ENCODE peak calls at places on chromosome 12, in six cellular contexts. G is HCT116, X is H1, I is K562, W is GM12878, C is HepG2. Q is an unnamed sample.
A peak's percentile ranks its signal among the peaks of the same experiment; 100 is the strongest.

GRCh38 chr12:75561921-75562320 is 50.5 kb upstream of the KRR1 start:
- DNase-seq in C (no peak), W (no peak), I (no peak), X (no peak), G (no peak), Q (no peak)

GRCh38 chr12:76375939-76376338 is 27.7 kb upstream of the BBS10 start:
- DNase-seq in G (no peak), X (no peak), I (no peak), C (peak; percentile 9), W (no peak), Q (no peak)

GRCh38 chr12:50932787-50933280 is 19.5 kb upstream of the HIGD1C start:
- DNase-seq in C (peak; percentile 89), I (no peak), G (no peak), X (no peak), W (no peak), Q (no peak)

GRCh38 chr12:96261557-96261956 is 67.4 kb downstream of the ELK3 start:
- DNase-seq in I (no peak), X (no peak), W (no peak), C (no peak), G (no peak), Q (no peak)

GRCh38 chr12:75635606-75636444 is 124.4 kb upstream of the KRR1 start:
- DNase-seq in X (no peak), W (no peak), I (peak; percentile 28), C (peak; percentile 97), G (peak; percentile 99), Q (no peak)

GRCh38 chr12:88855301-88855700 is 275.0 kb upstream of the KITLG start:
- DNase-seq in W (no peak), C (no peak), X (no peak), G (no peak), I (no peak), Q (no peak)

GRCh38 chr12:46382974-46383653 is 10.5 kb upstream of the SLC38A2 start:
- DNase-seq in I (peak; percentile 88), G (peak; percentile 94), X (peak; percentile 93), W (peak; percentile 81), C (peak; percentile 93), Q (peak; percentile 89)

GRCh38 chr12:119412811-119413794 is 78.6 kb downstream of the CCDC60 start:
- DNase-seq in C (peak; percentile 43), I (peak; percentile 65), X (peak; percentile 91), W (no peak), G (peak; percentile 56), Q (peak; percentile 88)

GRCh38 chr12:48286665-48287064 is 64.1 kb downstream of the ZNF641 start:
- DNase-seq in X (no peak), C (peak; percentile 10), G (no peak), I (peak; percentile 12), W (no peak), Q (no peak)

GRCh38 chr12:116624516-116624915 is 65.3 kb downstream of the MAP1LC3B2 start:
- DNase-seq in C (no peak), I (no peak), X (no peak), W (no peak), G (no peak), Q (no peak)

GRCh38 chr12:44431647-44432352 is 444.3 kb downstream of the NELL2 start:
- DNase-seq in X (no peak), C (no peak), I (no peak), G (no peak), W (peak; percentile 56), Q (no peak)

GRCh38 chr12:40559865-40560264 is 132.4 kb upstream of the CNTN1 start:
- DNase-seq in G (no peak), X (no peak), C (no peak), I (no peak), W (peak; percentile 30), Q (no peak)

GRCh38 chr12:14135996-14136395 is 154.6 kb upstream of the GRIN2B start:
- DNase-seq in I (no peak), G (no peak), W (no peak), C (no peak), X (no peak), Q (no peak)

GRCh38 chr12:17809206-17809605 is 280.8 kb downstream of the RERGL start:
- DNase-seq in W (no peak), I (no peak), G (no peak), X (no peak), C (no peak), Q (no peak)

GRCh38 chr12:65937181-65937641 is 112.9 kb downstream of the HMGA2 start:
- DNase-seq in G (peak; percentile 66), I (no peak), X (no peak), W (no peak), C (peak; percentile 97), Q (no peak)

DNA sequence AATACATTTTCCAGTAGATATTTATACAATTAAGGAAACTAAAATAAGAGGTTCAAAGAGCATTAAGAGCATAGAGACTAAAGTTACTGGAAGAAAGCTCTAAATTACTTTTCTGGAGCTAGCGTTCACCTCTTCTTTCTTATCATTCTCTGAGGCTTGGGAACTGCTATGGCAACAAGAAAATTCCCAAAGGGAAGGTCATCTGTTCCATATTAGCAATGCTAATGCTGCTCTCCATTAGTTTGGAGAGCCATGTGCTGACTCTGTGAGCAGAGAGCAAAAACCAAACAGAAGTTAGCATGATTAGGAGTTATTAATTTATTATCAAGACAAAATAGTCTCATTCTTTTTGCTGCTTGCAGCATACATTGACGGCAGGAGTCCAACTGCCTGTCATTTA is 143.1 kb upstream of the SLC16A7 start:
- DNase-seq in G (no peak), I (no peak), W (no peak), X (no peak), C (no peak), Q (no peak)
- TF ChIP-seq ZNF274 in G (no peak), I (no peak), W (no peak), X (no peak), C (no peak), Q (no peak)

GRCh38 chr12:24950231-24950834 is 1.4 kb upstream of the BCAT1 start:
- DNase-seq in C (no peak), I (no peak), W (peak; percentile 93), G (no peak), X (no peak), Q (no peak)

GRCh38 chr12:24945822-24946221 is 3.1 kb downstream of the BCAT1 start:
- DNase-seq in W (no peak), X (no peak), G (no peak), I (no peak), C (no peak), Q (no peak)

GRCh38 chr12:24947541-24948451 is 1.1 kb downstream of the BCAT1 start:
- DNase-seq in W (no peak), I (no peak), X (no peak), G (no peak), C (no peak), Q (no peak)

GRCh38 chr12:24948452-24948815 is 467 bp downstream of the BCAT1 start:
- DNase-seq in I (peak; percentile 35), W (peak; percentile 73), C (no peak), G (no peak), X (peak; percentile 57), Q (peak; percentile 76)

GRCh38 chr12:24948816-24949722 is at the start of gene BCAT1:
- DNase-seq in G (no peak), W (no peak), X (peak; percentile 79), I (peak; percentile 82), C (peak; percentile 61), Q (peak; percentile 93)
- H3K4me3 ChIP-seq in G (no peak within 1 kb of the TSS), W (peak within 1 kb of the TSS; percentile 85), X (peak within 1 kb of the TSS; percentile 96), I (peak within 1 kb of the TSS; percentile 69), C (peak within 1 kb of the TSS; percentile 90), Q (peak within 1 kb of the TSS; percentile 96)

GRCh38 chr12:10283028-10283427 is 24.6 kb upstream of the KLRD1 start:
- DNase-seq in C (no peak), W (no peak), I (no peak), G (no peak), X (no peak), Q (no peak)
- TF ChIP-seq ZNF274 in C (no peak), W (no peak), I (no peak), G (no peak), X (no peak), Q (no peak)

GRCh38 chr12:22332191-22332590 is 2.3 kb downstream of the ST8SIA1 start:
- DNase-seq in G (no peak), X (no peak), I (no peak), C (no peak), W (no peak), Q (no peak)
- H3K4me3 ChIP-seq in G (no peak overlapping the region), X (no peak overlapping the region), I (no peak overlapping the region), C (no peak overlapping the region), W (no peak overlapping the region), Q (no peak overlapping the region)